ENCODE peak calls at places on chromosomes 13 and 19, in eight cellular contexts. H is LNCaP clone FGC, L is neural progenitor cell, P is PC-3, C is ascending aorta, A is cardiac muscle cell, Z is transverse colon, E is bronchial epithelial cell. Q is an unnamed sample.

GRCh38 chr13:97781891-97782305 is 171.6 kb upstream of the IPO5 start:
- DNase-seq in H (no peak), L (no peak), P (no peak), C (peak), A (peak), Z (no peak), E (peak), Q (no peak)

GRCh38 chr13:25980255-25980654 is 71.6 kb downstream of the SHISA2 start:
- DNase-seq in H (peak), L (peak), P (peak), C (no peak), A (peak), Z (no peak), E (no peak), Q (no peak)

GRCh38 chr19:49997709-49998108 is 27.5 kb downstream of the VRK3 start:
- DNase-seq in H (no peak), L (peak), P (peak), C (no peak), A (peak), Z (no peak), E (peak), Q (no peak)

GRCh38 chr13:20566424-20566916 is 487 bp upstream of the IFT88 start:
- DNase-seq in H (peak), L (no peak), P (peak), C (no peak), A (no peak), Z (peak), E (peak), Q (peak)

GRCh38 chr19:30518965-30519606 is 146.9 kb downstream of the ZNF536 start:
- DNase-seq in H (no peak), L (no peak), P (no peak), C (no peak), A (no peak), Z (no peak), E (no peak), Q (no peak)

GRCh38 chr13:46804391-46804815 is 7.4 kb upstream of the ESD start:
- DNase-seq in H (no peak), L (no peak), P (peak), C (no peak), A (peak), Z (no peak), E (peak), Q (peak)

GRCh38 chr19:30719991-30720329 is 347.8 kb downstream of the ZNF536 start:
- DNase-seq in H (no peak), L (no peak), P (no peak), C (no peak), A (no peak), Z (no peak), E (no peak), Q (no peak)

GRCh38 chr13:94121686-94122085 is 357.8 kb downstream of the DCT start:
- DNase-seq in H (no peak), L (no peak), P (peak), C (no peak), A (peak), Z (no peak), E (peak), Q (peak)

GRCh38 chr13:27665333-27665732 is 43.6 kb downstream of the POLR1D start:
- DNase-seq in H (no peak), L (peak), P (peak), C (no peak), A (no peak), Z (no peak), E (no peak), Q (no peak)
- TF ChIP-seq CTCF in H (peak), L (peak), P (peak), C (no peak), A (peak), Z (no peak), E (peak), Q (no peak)

DNA sequence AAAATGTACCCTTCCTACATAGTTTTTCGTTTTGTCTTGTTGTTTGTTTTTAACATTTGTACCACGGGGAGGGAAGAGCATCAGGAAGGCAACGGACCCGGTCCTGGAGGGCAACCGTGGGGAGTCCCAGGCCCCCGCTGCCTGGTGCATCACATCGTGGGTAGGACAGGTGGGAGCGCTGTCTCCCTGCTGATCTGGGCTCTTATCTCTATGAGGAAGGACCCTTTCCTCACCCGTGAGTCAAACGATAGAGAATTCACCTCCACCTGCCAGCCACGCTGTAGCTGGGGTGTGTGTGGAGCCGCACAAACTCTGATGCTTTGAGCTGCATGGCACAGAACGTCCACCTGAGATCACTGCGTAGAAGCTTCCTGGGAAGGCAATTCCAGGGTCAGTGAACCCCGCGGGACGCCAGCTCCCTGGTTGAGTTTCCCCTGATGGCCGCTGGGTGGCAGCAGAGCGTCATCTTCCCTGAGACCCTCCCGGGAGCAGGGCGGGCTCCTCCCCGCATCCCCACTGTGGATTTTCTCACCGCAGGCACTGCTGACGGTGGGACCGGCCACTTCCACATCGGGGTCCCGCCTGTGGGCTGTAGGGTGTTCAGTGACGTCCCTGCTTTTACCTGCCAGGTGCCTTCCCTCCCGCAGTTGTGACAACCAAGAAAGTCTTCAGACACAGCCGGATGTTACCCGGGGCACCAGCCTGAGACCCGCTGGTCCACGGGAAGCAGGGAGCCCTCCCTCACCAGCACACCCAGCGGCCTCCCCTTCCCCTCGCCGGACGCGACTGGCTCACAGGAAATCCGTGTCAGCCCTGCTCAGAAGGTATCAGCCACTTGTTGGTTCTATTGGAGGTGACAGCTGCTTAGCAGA is 54.7 kb downstream of the ZNF787 start:
- DNase-seq in H (no peak), L (peak), P (peak), C (no peak), A (peak), Z (peak), E (peak), Q (no peak)
- H3K4me3 ChIP-seq in H (peak), L (peak), P (peak), C (peak), A (no peak), Z (no peak), E (no peak), Q (no peak)

GRCh38 chr19:40567750-40568494 is 8.8 kb upstream of the SHKBP1 start:
- DNase-seq in H (no peak), L (peak), P (no peak), C (no peak), A (no peak), Z (no peak), E (no peak), Q (no peak)

GRCh38 chr19:40567040-40567749 is 9.5 kb upstream of the SHKBP1 start:
- DNase-seq in H (no peak), L (peak), P (no peak), C (no peak), A (no peak), Z (no peak), E (no peak), Q (no peak)

GRCh38 chr19:40571831-40572495 is 4.7 kb upstream of the SHKBP1 start:
- DNase-seq in H (no peak), L (no peak), P (no peak), C (no peak), A (no peak), Z (no peak), E (no peak), Q (no peak)

GRCh38 chr19:40571005-40571318 is 5.7 kb upstream of the SHKBP1 start:
- DNase-seq in H (no peak), L (no peak), P (no peak), C (no peak), A (no peak), Z (no peak), E (no peak), Q (no peak)

GRCh38 chr19:40570313-40571004 is 6.2 kb upstream of the SHKBP1 start:
- DNase-seq in H (peak), L (peak), P (peak), C (peak), A (peak), Z (peak), E (peak), Q (peak)
- TF ChIP-seq CTCF in H (peak), L (no peak), P (no peak), C (no peak), A (no peak), Z (peak), E (no peak), Q (no peak)

GRCh38 chr13:66234159-66234558 is 996.0 kb downstream of the PCDH9 start:
- DNase-seq in H (no peak), L (no peak), P (no peak), C (no peak), A (no peak), Z (no peak), E (no peak), Q (no peak)
- H3K4me3 ChIP-seq in H (no peak), L (no peak), P (no peak), C (no peak), A (no peak), Z (no peak), E (no peak), Q (no peak)

GRCh38 chr19:12875086-12875485 is 6.2 kb downstream of the DNASE2 start:
- DNase-seq in H (no peak), L (no peak), P (no peak), C (no peak), A (no peak), Z (no peak), E (no peak), Q (no peak)

GRCh38 chr19:12872255-12872654 is 9.0 kb downstream of the DNASE2 start:
- DNase-seq in H (no peak), L (no peak), P (peak), C (no peak), A (no peak), Z (no peak), E (no peak), Q (no peak)

GRCh38 chr19:12871681-12872080 is 9.6 kb downstream of the DNASE2 start:
- DNase-seq in H (no peak), L (no peak), P (no peak), C (no peak), A (no peak), Z (no peak), E (no peak), Q (no peak)

GRCh38 chr19:12873891-12874745 is 7.1 kb downstream of the DNASE2 start:
- DNase-seq in H (no peak), L (no peak), P (no peak), C (no peak), A (no peak), Z (no peak), E (no peak), Q (no peak)

GRCh38 chr19:12872941-12873890 is 8.0 kb downstream of the DNASE2 start:
- DNase-seq in H (peak), L (peak), P (peak), C (no peak), A (peak), Z (peak), E (peak), Q (no peak)
- TF ChIP-seq CTCF in H (peak), L (no peak), P (no peak), C (no peak), A (peak), Z (no peak), E (no peak), Q (no peak)

GRCh38 chr19:3098141-3098514 is 4.0 kb downstream of the GNA11 start:
- DNase-seq in H (no peak), L (no peak), P (no peak), C (no peak), A (no peak), Z (no peak), E (no peak), Q (no peak)
- H3K4me3 ChIP-seq in H (peak), L (no peak), P (no peak), C (peak), A (no peak), Z (peak), E (no peak), Q (peak)

DNA sequence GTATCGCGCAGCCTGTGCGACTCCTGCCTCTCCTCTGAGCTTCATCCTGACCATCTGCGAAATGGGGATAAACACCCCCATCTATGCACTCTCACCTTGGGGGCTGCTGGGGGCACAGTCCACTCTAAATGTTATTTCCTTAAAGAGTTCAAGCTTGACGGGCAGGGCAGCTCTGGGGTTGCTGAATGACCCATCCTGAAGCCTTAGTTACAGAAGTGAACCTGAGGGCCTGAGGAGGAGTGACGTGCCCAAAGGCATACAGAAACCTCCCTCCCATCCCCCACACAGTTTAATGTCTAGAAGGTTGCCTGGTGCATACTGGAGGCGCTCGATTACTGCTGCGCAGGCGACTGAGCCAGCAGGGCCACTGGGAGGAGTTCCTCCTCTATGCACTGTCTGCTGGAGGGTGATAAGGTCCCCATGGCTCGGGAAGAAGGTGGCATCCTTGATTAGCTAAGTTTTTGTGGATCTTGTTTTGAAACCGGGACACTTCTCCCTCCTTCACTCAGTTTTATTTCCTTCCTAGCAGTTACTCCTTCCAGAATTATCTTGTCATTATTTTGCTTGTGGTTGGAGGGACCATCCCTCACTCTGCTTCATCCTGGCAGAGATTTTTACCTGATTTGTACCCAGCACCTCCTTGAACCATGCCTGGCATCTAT is 572 bp upstream of the FKBP8 start:
- DNase-seq in H (peak), L (peak), P (peak), C (peak), A (peak), Z (peak), E (peak), Q (no peak)
- TF ChIP-seq CTCF in H (peak), L (no peak), P (peak), C (no peak), A (no peak), Z (no peak), E (peak), Q (no peak)

GRCh38 chr19:48615145-48616040 is 517 bp upstream of the FAM83E start:
- DNase-seq in H (no peak), L (no peak), P (no peak), C (no peak), A (no peak), Z (no peak), E (no peak), Q (no peak)
- H3K4me3 ChIP-seq in H (no peak), L (peak), P (no peak), C (no peak), A (no peak), Z (no peak), E (peak), Q (no peak)